ENCODE peak calls at places on chromosomes 7 and 10, in six cellular contexts. N is mucosa of gallbladder; H is EH; B is nephron progenitor cell; P is stimulated activated CD4-positive, alpha-beta T cell treated with anti-CD3 and anti-CD28 coated beads, Interleukin-12 subunit alpha, Interleukin-12 subunit beta, amount 100 ng/mL, for 48 hours; J is nucleus accumbens. A is an unnamed sample.

GRCh38 chr10:70758757-70759514 is 26.2 kb downstream of the TBATA start:
- DNase-seq in H (peak), N (peak), B (peak), P (peak), J (no peak), A (peak)

GRCh38 chr7:86961686-86962085 is 97.8 kb downstream of the ELAPOR2 start:
- DNase-seq in N (no peak), J (no peak), B (no peak), P (no peak), H (no peak), A (peak)

GRCh38 chr10:1367938-1368697 is 311.9 kb downstream of the WDR37 start:
- DNase-seq in N (no peak), J (no peak), B (no peak), P (no peak), H (no peak), A (no peak)

GRCh38 chr10:91708174-91708861 is 75.4 kb upstream of the PPP1R3C start:
- DNase-seq in P (no peak), N (no peak), J (no peak), H (no peak), B (no peak), A (no peak)

GRCh38 chr10:3018247-3018646 is 49.1 kb upstream of the PFKP start:
- DNase-seq in N (no peak), H (no peak), P (no peak), J (no peak), B (no peak), A (no peak)

GRCh38 chr7:91164948-91165845 is 99.0 kb upstream of the FZD1 start:
- DNase-seq in H (peak), J (no peak), B (no peak), N (no peak), P (no peak), A (peak)

GRCh38 chr7:148402159-148402558 is 188.4 kb upstream of the C7orf33 start:
- DNase-seq in J (no peak), P (no peak), N (no peak), B (no peak), H (no peak), A (no peak)

GRCh38 chr10:110488124-110488681 is 9.5 kb upstream of the DUSP5 start:
- DNase-seq in P (no peak), B (no peak), J (no peak), N (no peak), H (peak), A (peak)

GRCh38 chr10:38157270-38157685 is 63.1 kb downstream of the ZNF37A start:
- DNase-seq in H (no peak), P (no peak), J (no peak), B (no peak), N (no peak), A (no peak)